ENCODE peak calls at places on chromosomes 3 and 15, in four cellular contexts. D, R, V and H are unnamed samples.

GRCh38 chr3:13317596-13318320 is 102.4 kb downstream of the NUP210 start:
- DNase-seq in D (no peak), R (no peak), V (no peak), H (no peak)

GRCh38 chr15:67240235-67241131 is 14.0 kb downstream of the AAGAB start:
- DNase-seq in D (peak), R (no peak), V (no peak), H (no peak)

GRCh38 chr3:170228093-170228766 is 6.0 kb downstream of the PRKCI start:
- DNase-seq in D (no peak), R (no peak), V (no peak), H (no peak)

GRCh38 chr3:112561693-112562529 is at the start of the genes ATG3 and SLC35A5:
- DNase-seq in D (peak), R (peak), V (peak), H (peak)

GRCh38 chr3:195524171-195524896 is 18.8 kb downstream of the PPP1R2 start:
- DNase-seq in D (no peak), R (no peak), V (no peak), H (no peak)

GRCh38 chr3:149828390-149828789 is 15.4 kb downstream of the RNF13 start:
- DNase-seq in D (no peak), R (no peak), V (no peak), H (no peak)

GRCh38 chr3:9216736-9217135 is 32.7 kb downstream of the SRGAP3 start:
- DNase-seq in D (no peak), R (no peak), V (no peak), H (no peak)

GRCh38 chr3:66490214-66490613 is 10.6 kb downstream of the LRIG1 start:
- DNase-seq in D (no peak), R (no peak), V (no peak), H (no peak)

GRCh38 chr3:159378391-159378790 is 576.5 kb downstream of the MFSD1 start:
- DNase-seq in D (no peak), R (no peak), V (no peak), H (no peak)

GRCh38 chr3:14598143-14598569 is 53.4 kb upstream of the CCDC174 start:
- DNase-seq in D (no peak), R (no peak), V (no peak), H (no peak)

GRCh38 chr15:64653757-64654156 is 121.6 kb downstream of the RBPMS2 start:
- DNase-seq in D (no peak), R (no peak), V (no peak), H (no peak)

GRCh38 chr3:42117175-42118008 is 26.2 kb downstream of the TRAK1 start:
- DNase-seq in D (no peak), R (peak), V (no peak), H (no peak)

GRCh38 chr3:47015151-47015550 is 35.7 kb downstream of the NBEAL2 start:
- DNase-seq in D (no peak), R (no peak), V (no peak), H (no peak)

GRCh38 chr3:129934234-129935123 is 40.0 kb upstream of the TRH start:
- DNase-seq in D (no peak), R (no peak), V (no peak), H (no peak)

GRCh38 chr3:52891164-52891563 is 6.2 kb downstream of the STIMATE start:
- DNase-seq in D (no peak), R (no peak), V (no peak), H (no peak)

GRCh38 chr3:161072076-161072697 is 33.0 kb downstream of the B3GALNT1 start:
- DNase-seq in D (peak), R (no peak), V (no peak), H (no peak)